ENCODE peak calls at places on chromosomes 16 and 17, in four cellular contexts. T is iPS DF 6.9, U is testis, J is tibial nerve. Y is an unnamed sample.

GRCh38 chr16:24165273-24165672 is 90.9 kb upstream of the CACNG3 start:
- DNase-seq in T (no peak), U (no peak), J (no peak), Y (no peak)

GRCh38 chr17:38748329-38749221 is at the start of gene PCGF2:
- DNase-seq in T (peak), U (peak), J (peak), Y (no peak)

GRCh38 chr17:7323731-7324437 is 5.3 kb downstream of the NEURL4 start:
- DNase-seq in T (no peak), U (peak), J (peak), Y (peak)

GRCh38 chr17:27733771-27734170 is 66.6 kb downstream of the NOS2 start:
- DNase-seq in T (no peak), U (no peak), J (no peak), Y (no peak)

GRCh38 chr16:2708290-2708639 is 11.8 kb downstream of the PRSS27 start:
- DNase-seq in T (no peak), U (no peak), J (no peak), Y (no peak)

GRCh38 chr17:62801553-62801952 is 6.6 kb downstream of the MARCHF10 start:
- DNase-seq in T (no peak), U (no peak), J (no peak), Y (no peak)

GRCh38 chr16:53456625-53457024 is 22.4 kb downstream of the RBL2 start:
- DNase-seq in T (no peak), U (no peak), J (no peak), Y (no peak)

GRCh38 chr16:66366433-66367299 is at the start of gene CDH5:
- DNase-seq in T (no peak), U (peak), J (peak), Y (no peak)

GRCh38 chr17:16406742-16407674 is 8.4 kb upstream of the TRPV2 start:
- DNase-seq in T (no peak), U (peak), J (no peak), Y (no peak)

GRCh38 chr17:42101513-42102292 is 3.4 kb upstream of the ZNF385C start:
- DNase-seq in T (peak), U (peak), J (peak), Y (peak)

GRCh38 chr17:38918129-38918913 is 7.1 kb upstream of the LASP1NB start:
- DNase-seq in T (no peak), U (peak), J (no peak), Y (no peak)

GRCh38 chr17:64081802-64082799 is 47.8 kb downstream of the ERN1 start:
- DNase-seq in T (no peak), U (no peak), J (no peak), Y (no peak)

GRCh38 chr17:59435238-59435637 is 103.8 kb downstream of the YPEL2 start:
- DNase-seq in T (no peak), U (no peak), J (no peak), Y (no peak)

GRCh38 chr16:84110527-84110926 is 6.2 kb downstream of the MBTPS1 start:
- DNase-seq in T (no peak), U (no peak), J (no peak), Y (no peak)

GRCh38 chr17:40538936-40539705 is 26.2 kb downstream of the CCR7 start:
- DNase-seq in T (no peak), U (no peak), J (no peak), Y (no peak)

GRCh38 chr16:28110074-28110473 is 46.6 kb upstream of the GSG1L start:
- DNase-seq in T (no peak), U (no peak), J (no peak), Y (no peak)

GRCh38 chr16:70508752-70509151 is 14.6 kb downstream of the COG4 start:
- DNase-seq in T (no peak), U (no peak), J (no peak), Y (no peak)

GRCh38 chr17:5413682-5414081 is 5.8 kb downstream of the NUP88 start:
- DNase-seq in T (no peak), U (no peak), J (no peak), Y (no peak)

GRCh38 chr17:35742496-35742895 is 10.5 kb downstream of the GAS2L2 start:
- DNase-seq in T (no peak), U (no peak), J (no peak), Y (no peak)

GRCh38 chr16:11071829-11072228 is 127.5 kb downstream of the CLEC16A start:
- DNase-seq in T (no peak), U (no peak), J (no peak), Y (no peak)

GRCh38 chr17:32484041-32484461 is 2.7 kb upstream of the CDK5R1 start:
- DNase-seq in T (no peak), U (no peak), J (no peak), Y (no peak)

GRCh38 chr17:32483451-32484019 is 3.3 kb upstream of the CDK5R1 start:
- DNase-seq in T (no peak), U (peak), J (peak), Y (no peak)

GRCh38 chr17:32482568-32483320 is 4.0 kb upstream of the CDK5R1 start:
- DNase-seq in T (no peak), U (no peak), J (no peak), Y (no peak)

GRCh38 chr17:32479074-32479617 is 7.6 kb upstream of the CDK5R1 start:
- DNase-seq in T (no peak), U (no peak), J (no peak), Y (no peak)

GRCh38 chr17:32481193-32481592 is 5.6 kb upstream of the CDK5R1 start:
- DNase-seq in T (no peak), U (no peak), J (no peak), Y (no peak)
- H3K27ac ChIP-seq in T (no peak), U (no peak), J (no peak), Y (no peak)

DNA sequence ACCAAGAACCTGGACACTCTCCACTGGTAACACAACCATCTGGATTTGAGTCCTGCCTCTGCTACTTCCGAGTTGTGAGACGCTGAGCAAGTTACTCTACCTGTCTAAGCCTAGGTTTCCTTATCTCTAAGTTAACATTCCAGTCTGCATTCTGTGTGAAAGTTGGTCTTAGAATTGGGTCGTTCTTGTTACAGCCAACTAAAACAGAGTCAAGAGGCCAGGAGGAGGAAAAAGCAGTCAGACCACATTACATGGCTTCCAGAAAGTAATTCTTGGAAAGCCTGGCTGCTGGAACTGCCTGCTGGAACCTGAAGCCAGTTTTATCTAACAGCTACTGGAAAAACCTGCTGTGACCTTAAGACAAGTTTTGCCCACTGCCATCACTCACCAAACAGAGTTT is 38.4 kb upstream of the XYLT1 start:
- DNase-seq in T (no peak), U (no peak), J (no peak), Y (no peak)
- H3K27ac ChIP-seq in T (no peak), U (no peak), J (no peak), Y (no peak)

GRCh38 chr17:79083191-79083971 is 8.8 kb downstream of the ENGASE start:
- DNase-seq in T (no peak), U (no peak), J (no peak), Y (no peak)
- H3K27ac ChIP-seq in T (no peak), U (no peak), J (no peak), Y (no peak)

GRCh38 chr17:2075336-2076056 is 20.6 kb downstream of the HIC1 start:
- DNase-seq in T (no peak), U (no peak), J (no peak), Y (no peak)
- H3K27ac ChIP-seq in T (no peak), U (peak), J (peak), Y (no peak)

GRCh38 chr17:70158581-70158980 is 10.8 kb upstream of the KCNJ2 start:
- DNase-seq in T (no peak), U (no peak), J (no peak), Y (no peak)

GRCh38 chr17:70157151-70157550 is 12.2 kb upstream of the KCNJ2 start:
- DNase-seq in T (no peak), U (no peak), J (no peak), Y (no peak)

GRCh38 chr17:70158180-70158579 is 11.2 kb upstream of the KCNJ2 start:
- DNase-seq in T (no peak), U (no peak), J (no peak), Y (no peak)

GRCh38 chr17:70161519-70161918 is 7.8 kb upstream of the KCNJ2 start:
- DNase-seq in T (no peak), U (no peak), J (no peak), Y (no peak)

DNA sequence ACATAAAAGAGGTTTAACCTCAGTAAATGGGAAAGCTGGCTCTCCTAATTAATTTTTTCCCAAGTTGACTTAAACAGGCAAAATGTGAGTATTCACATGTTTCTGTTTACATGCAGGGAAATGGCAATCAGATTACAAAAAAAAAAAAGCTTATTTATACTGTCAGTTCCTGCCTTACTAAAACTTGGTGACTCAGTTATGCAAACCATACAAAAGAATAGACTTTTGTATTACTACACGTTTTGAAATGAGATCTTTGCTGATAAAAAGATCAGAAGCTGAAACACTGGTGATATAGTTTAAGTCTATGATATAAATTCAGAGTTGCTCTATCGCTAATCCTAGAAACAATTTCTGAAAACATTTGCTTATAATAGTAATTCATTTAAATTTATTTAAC is 9.4 kb upstream of the KCNJ2 start:
- DNase-seq in T (no peak), U (no peak), J (no peak), Y (no peak)
- H3K27ac ChIP-seq in T (no peak), U (no peak), J (no peak), Y (no peak)

Y was measured in CD4-positive, alpha-beta T cell.